ENCODE peak calls at places on chromosome 20, in five cellular contexts. One of them, this sample, is unnamed.

GRCh38 chr20:44651507-44652373 is at the start of gene ADA:
- DNase-seq in effector CD8-positive, alpha-beta T cell: peak
- DNase-seq in SW480: peak
- DNase-seq in heart right ventricle: peak
- DNase-seq in body of pancreas: peak
- DNase-seq in this sample: peak

GRCh38 chr20:18972251-18972876 is 158.8 kb downstream of the SCP2D1 start:
- DNase-seq in body of pancreas: no peak
- DNase-seq in heart right ventricle: no peak
- DNase-seq in SW480: no peak
- DNase-seq in effector CD8-positive, alpha-beta T cell: no peak
- DNase-seq in this sample: no peak

GRCh38 chr20:11849976-11850670 is 67.6 kb upstream of the BTBD3 start:
- DNase-seq in SW480: no peak
- DNase-seq in body of pancreas: no peak
- DNase-seq in heart right ventricle: no peak
- DNase-seq in effector CD8-positive, alpha-beta T cell: no peak
- DNase-seq in this sample: no peak

GRCh38 chr20:56631990-56632327 is 2.9 kb downstream of the TFAP2C start:
- DNase-seq in SW480: no peak
- DNase-seq in heart right ventricle: no peak
- DNase-seq in effector CD8-positive, alpha-beta T cell: no peak
- DNase-seq in body of pancreas: no peak
- DNase-seq in this sample: no peak

GRCh38 chr20:63007722-63008488 is 1.1 kb upstream of the BHLHE23 start:
- DNase-seq in effector CD8-positive, alpha-beta T cell: no peak
- DNase-seq in SW480: no peak
- DNase-seq in heart right ventricle: no peak
- DNase-seq in body of pancreas: no peak
- DNase-seq in this sample: no peak

GRCh38 chr20:34256629-34257124 is 15.5 kb downstream of the ASIP start:
- DNase-seq in effector CD8-positive, alpha-beta T cell: no peak
- DNase-seq in SW480: no peak
- DNase-seq in heart right ventricle: no peak
- DNase-seq in body of pancreas: no peak
- DNase-seq in this sample: no peak

GRCh38 chr20:48595495-48596475 is 232.0 kb downstream of the PREX1 start:
- DNase-seq in body of pancreas: no peak
- DNase-seq in heart right ventricle: no peak
- DNase-seq in SW480: no peak
- DNase-seq in effector CD8-positive, alpha-beta T cell: no peak
- DNase-seq in this sample: no peak

GRCh38 chr20:38499366-38499765 is 26.7 kb downstream of the RALGAPB start:
- DNase-seq in SW480: no peak
- DNase-seq in effector CD8-positive, alpha-beta T cell: no peak
- DNase-seq in body of pancreas: no peak
- DNase-seq in heart right ventricle: no peak
- DNase-seq in this sample: no peak

GRCh38 chr20:10498196-10498595 is 63.1 kb downstream of the SLX4IP start:
- DNase-seq in SW480: no peak
- DNase-seq in effector CD8-positive, alpha-beta T cell: no peak
- DNase-seq in heart right ventricle: no peak
- DNase-seq in body of pancreas: no peak
- DNase-seq in this sample: no peak

GRCh38 chr20:25397827-25398226 is 7.2 kb upstream of the ABHD12 start:
- DNase-seq in heart right ventricle: no peak
- DNase-seq in body of pancreas: no peak
- DNase-seq in effector CD8-positive, alpha-beta T cell: no peak
- DNase-seq in SW480: no peak
- DNase-seq in this sample: no peak

GRCh38 chr20:40687384-40688128 is 1.5 kb downstream of the MAFB start:
- DNase-seq in body of pancreas: peak
- DNase-seq in effector CD8-positive, alpha-beta T cell: no peak
- DNase-seq in heart right ventricle: peak
- DNase-seq in SW480: peak
- DNase-seq in this sample: no peak

GRCh38 chr20:46058656-46059281 is 29.8 kb downstream of the SLC12A5 start:
- DNase-seq in effector CD8-positive, alpha-beta T cell: no peak
- DNase-seq in heart right ventricle: no peak
- DNase-seq in body of pancreas: no peak
- DNase-seq in SW480: no peak
- DNase-seq in this sample: no peak

GRCh38 chr20:40860487-40860902 is 168.1 kb upstream of the TOP1 start:
- DNase-seq in heart right ventricle: no peak
- DNase-seq in effector CD8-positive, alpha-beta T cell: no peak
- DNase-seq in SW480: peak
- DNase-seq in body of pancreas: no peak
- DNase-seq in this sample: peak

GRCh38 chr20:34578040-34578439 is 19.5 kb downstream of the MAP1LC3A start:
- DNase-seq in body of pancreas: no peak
- DNase-seq in heart right ventricle: no peak
- DNase-seq in effector CD8-positive, alpha-beta T cell: no peak
- DNase-seq in SW480: no peak
- DNase-seq in this sample: no peak

GRCh38 chr20:52975024-52975732 is 3.0 kb downstream of the TSHZ2 start:
- DNase-seq in SW480: no peak
- DNase-seq in body of pancreas: no peak
- DNase-seq in effector CD8-positive, alpha-beta T cell: no peak
- DNase-seq in heart right ventricle: no peak
- DNase-seq in this sample: no peak

GRCh38 chr20:2755451-2756055 is 44.9 kb downstream of the CPXM1 start:
- DNase-seq in body of pancreas: no peak
- DNase-seq in heart right ventricle: no peak
- DNase-seq in SW480: no peak
- DNase-seq in effector CD8-positive, alpha-beta T cell: no peak
- DNase-seq in this sample: no peak

GRCh38 chr20:8777866-8778265 is 291.0 kb upstream of the PLCB4 start:
- DNase-seq in body of pancreas: no peak
- DNase-seq in SW480: no peak
- DNase-seq in heart right ventricle: no peak
- DNase-seq in effector CD8-positive, alpha-beta T cell: no peak
- DNase-seq in this sample: no peak

GRCh38 chr20:43949741-43950618 is 35.3 kb downstream of the TOX2 start:
- DNase-seq in effector CD8-positive, alpha-beta T cell: peak
- DNase-seq in heart right ventricle: no peak
- DNase-seq in body of pancreas: no peak
- DNase-seq in SW480: no peak
- DNase-seq in this sample: no peak

GRCh38 chr20:45372646-45373352 is 5.3 kb downstream of the TP53TG5 start:
- DNase-seq in SW480: no peak
- DNase-seq in body of pancreas: no peak
- DNase-seq in effector CD8-positive, alpha-beta T cell: no peak
- DNase-seq in heart right ventricle: no peak
- DNase-seq in this sample: no peak

GRCh38 chr20:7285918-7286556 is 518.6 kb downstream of the BMP2 start:
- DNase-seq in SW480: peak
- DNase-seq in body of pancreas: peak
- DNase-seq in effector CD8-positive, alpha-beta T cell: no peak
- DNase-seq in heart right ventricle: peak
- DNase-seq in this sample: peak

GRCh38 chr20:24316731-24317130 is 152.7 kb upstream of the SYNDIG1 start:
- DNase-seq in SW480: no peak
- DNase-seq in heart right ventricle: no peak
- DNase-seq in body of pancreas: no peak
- DNase-seq in effector CD8-positive, alpha-beta T cell: no peak
- DNase-seq in this sample: no peak

GRCh38 chr20:60867589-60867988 is 384.5 kb upstream of the CDH4 start:
- DNase-seq in effector CD8-positive, alpha-beta T cell: no peak
- DNase-seq in body of pancreas: peak
- DNase-seq in heart right ventricle: no peak
- DNase-seq in SW480: peak
- DNase-seq in this sample: no peak

GRCh38 chr20:63890201-63890576 is 4.7 kb upstream of the DNAJC5 start:
- DNase-seq in body of pancreas: no peak
- DNase-seq in SW480: no peak
- DNase-seq in heart right ventricle: no peak
- DNase-seq in effector CD8-positive, alpha-beta T cell: no peak
- DNase-seq in this sample: no peak

GRCh38 chr20:63740501-63741353 is 1.2 kb downstream of the SLC2A4RG start:
- DNase-seq in effector CD8-positive, alpha-beta T cell: peak
- DNase-seq in SW480: peak
- DNase-seq in body of pancreas: peak
- DNase-seq in heart right ventricle: peak
- DNase-seq in this sample: peak

GRCh38 chr20:17504326-17504897 is 26.8 kb downstream of the BFSP1 start:
- DNase-seq in heart right ventricle: no peak
- DNase-seq in body of pancreas: peak
- DNase-seq in effector CD8-positive, alpha-beta T cell: no peak
- DNase-seq in SW480: no peak
- DNase-seq in this sample: no peak

GRCh38 chr20:51500311-51500710 is 42.2 kb downstream of the NFATC2 start:
- DNase-seq in body of pancreas: no peak
- DNase-seq in heart right ventricle: no peak
- DNase-seq in SW480: peak
- DNase-seq in effector CD8-positive, alpha-beta T cell: no peak
- DNase-seq in this sample: no peak

GRCh38 chr20:1648101-1648500 is 9.5 kb downstream of the SIRPG start:
- DNase-seq in body of pancreas: no peak
- DNase-seq in effector CD8-positive, alpha-beta T cell: no peak
- DNase-seq in heart right ventricle: no peak
- DNase-seq in SW480: no peak
- DNase-seq in this sample: no peak

GRCh38 chr20:62944184-62944583 is 6.2 kb downstream of the GID8 start:
- DNase-seq in body of pancreas: no peak
- DNase-seq in heart right ventricle: no peak
- DNase-seq in SW480: no peak
- DNase-seq in effector CD8-positive, alpha-beta T cell: no peak
- DNase-seq in this sample: no peak

GRCh38 chr20:63151554-63152321 is 64.2 kb downstream of the YTHDF1 start:
- DNase-seq in body of pancreas: no peak
- DNase-seq in effector CD8-positive, alpha-beta T cell: no peak
- DNase-seq in SW480: peak
- DNase-seq in heart right ventricle: peak
- DNase-seq in this sample: no peak

This sample was measured in Calu3.